ENCODE peak calls at places on chromosomes 7 and 10, in ten cellular contexts. A is HL-60, H is fibroblast of the aortic adventitia, M is astrocyte of the spinal cord, E is coronary artery, O is foreskin fibroblast, U is pancreas, R is stomach, N is PC-3, P is BJ. Y is an unnamed sample.

GRCh38 chr7:159012353-159013069 is 132.2 kb downstream of the VIPR2 start:
- DNase-seq in H (no peak), E (peak; percentile 89), O (no peak), U (peak; percentile 53), N (peak; percentile 67), R (peak; percentile 88), P (no peak), A (peak; percentile 35), M (no peak), Y (no peak)

GRCh38 chr7:26436996-26437547 is 145.4 kb downstream of the SNX10 start:
- DNase-seq in O (no peak), U (no peak), H (no peak), E (no peak), R (no peak), N (no peak), A (no peak), P (no peak), M (no peak), Y (no peak)

GRCh38 chr7:82506702-82507101 is 63.1 kb upstream of the CACNA2D1 start:
- DNase-seq in O (no peak), M (no peak), A (no peak), R (peak; percentile 50), H (no peak), N (no peak), E (no peak), U (no peak), P (no peak), Y (no peak)

GRCh38 chr10:86880971-86881370 is 76.4 kb downstream of the MMRN2 start:
- DNase-seq in M (no peak), A (no peak), U (no peak), H (no peak), N (no peak), P (no peak), E (no peak), R (no peak), O (no peak), Y (no peak)

GRCh38 chr7:136033413-136034031 is 56.4 kb upstream of the MTPN start:
- DNase-seq in R (no peak), P (no peak), N (no peak), O (no peak), M (no peak), A (no peak), E (no peak), H (no peak), U (no peak), Y (no peak)

GRCh38 chr7:22627136-22627535 is 99.9 kb upstream of the IL6 start:
- DNase-seq in E (no peak), A (no peak), U (no peak), N (no peak), H (peak; percentile 97), M (peak; percentile 40), R (no peak), O (no peak), P (no peak), Y (peak; percentile 67)

GRCh38 chr10:124642076-124642710 is 102.0 kb downstream of the FAM53B start:
- DNase-seq in A (no peak), P (no peak), O (no peak), E (no peak), M (no peak), N (no peak), H (no peak), R (no peak), U (no peak), Y (no peak)

GRCh38 chr10:110268442-110268841 is 36.3 kb downstream of the SMNDC1 start:
- DNase-seq in N (no peak), H (peak; percentile 8), A (no peak), O (no peak), P (no peak), R (peak; percentile 54), E (no peak), U (peak; percentile 27), M (no peak), Y (no peak)

GRCh38 chr7:19982841-19983835 is 209.7 kb upstream of the TMEM196 start:
- DNase-seq in M (peak; percentile 82), A (peak; percentile 36), U (peak; percentile 19), N (peak; percentile 69), H (peak; percentile 93), O (peak; percentile 35), P (peak; percentile 7), E (no peak), R (no peak), Y (peak; percentile 83)

GRCh38 chr7:158015403-158016116 is 572.1 kb downstream of the PTPRN2 start:
- DNase-seq in R (peak; percentile 16), M (no peak), A (no peak), E (peak; percentile 29), U (no peak), O (no peak), P (no peak), H (no peak), N (no peak), Y (no peak)

GRCh38 chr10:119460369-119461195 is 81.9 kb downstream of the RGS10 start:
- DNase-seq in A (no peak), H (no peak), P (no peak), O (no peak), M (no peak), R (no peak), E (no peak), N (no peak), U (no peak), Y (no peak)

GRCh38 chr7:140525741-140526140 is 46.4 kb upstream of the MKRN1 start:
- DNase-seq in P (peak; percentile 12), U (no peak), N (peak; percentile 83), O (no peak), E (no peak), M (peak; percentile 79), R (no peak), H (peak; percentile 40), A (peak; percentile 22), Y (no peak)

GRCh38 chr7:132249591-132249971 is 326.7 kb downstream of the PLXNA4 start:
- DNase-seq in O (no peak), E (peak; percentile 52), N (peak; percentile 38), P (no peak), U (no peak), R (peak; percentile 45), M (no peak), A (no peak), H (peak; percentile 15), Y (no peak)

GRCh38 chr7:117122536-117122935 is 169.2 kb downstream of the ST7 start:
- DNase-seq in A (no peak), N (peak; percentile 35), P (no peak), R (no peak), M (no peak), E (no peak), O (no peak), H (no peak), U (no peak), Y (no peak)

GRCh38 chr7:158420591-158421340 is 166.9 kb downstream of the PTPRN2 start:
- DNase-seq in P (no peak), A (no peak), H (no peak), R (no peak), M (no peak), E (no peak), O (no peak), U (no peak), N (no peak), Y (no peak)

GRCh38 chr7:115116773-115117715 is 195.2 kb downstream of the MDFIC start:
- DNase-seq in N (no peak), H (no peak), O (no peak), M (no peak), E (no peak), U (no peak), R (no peak), P (no peak), A (no peak), Y (no peak)

GRCh38 chr7:38681882-38682281 is 50.7 kb upstream of the AMPH start:
- DNase-seq in E (no peak), R (no peak), A (no peak), O (peak; percentile 6), M (no peak), H (peak; percentile 77), U (no peak), N (no peak), P (no peak), Y (no peak)
- H3K4me3 ChIP-seq in E (no peak overlapping the region), R (no peak overlapping the region), A (no peak overlapping the region), O (no peak overlapping the region), M (no peak overlapping the region), H (no peak overlapping the region), U (no peak overlapping the region), N (no peak overlapping the region), P (no peak overlapping the region), Y (no peak overlapping the region)

GRCh38 chr7:70506463-70506862 is 625.5 kb upstream of the GALNT17 start:
- DNase-seq in N (no peak), P (no peak), U (no peak), M (no peak), H (no peak), A (no peak), E (no peak), O (no peak), R (no peak), Y (no peak)
- TF ChIP-seq CTCF in N (no peak), P (no peak), U (no peak), M (no peak), H (no peak), A (no peak), E (no peak), O (no peak), R (no peak), Y (no peak)

DNA sequence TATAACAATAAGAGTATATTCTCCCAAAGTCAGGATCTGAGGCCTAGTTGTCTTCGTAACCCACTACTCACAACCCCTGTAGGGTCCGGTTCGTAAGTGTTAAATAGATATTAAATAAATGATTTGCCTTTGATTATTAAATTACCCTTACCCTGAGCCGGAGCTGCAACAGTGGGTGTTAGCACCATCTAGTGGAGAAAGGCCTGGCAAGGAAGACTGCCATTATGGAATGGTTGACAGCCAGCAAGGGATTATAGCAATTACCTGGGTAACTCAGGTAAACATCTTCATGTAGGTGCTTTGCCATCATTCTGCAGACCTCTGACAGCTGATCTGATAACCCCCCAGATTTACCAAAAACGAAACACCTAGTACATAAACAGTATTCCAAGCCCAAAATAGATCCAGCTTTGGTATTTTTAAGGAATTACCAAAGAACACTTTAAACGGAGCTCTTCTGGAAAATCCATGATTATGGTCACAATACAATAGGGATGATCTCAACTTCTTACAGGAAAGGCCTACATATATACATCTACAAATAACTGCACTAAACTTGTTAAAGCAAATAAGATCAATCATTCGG is 69.8 kb downstream of the HTR7 start:
- DNase-seq in A (no peak), H (peak; percentile 59), O (peak; percentile 19), E (no peak), N (peak; percentile 55), M (peak; percentile 37), P (no peak), R (no peak), U (no peak), Y (no peak)
- H3K4me3 ChIP-seq in A (no peak overlapping the region), H (no peak overlapping the region), O (no peak overlapping the region), E (no peak overlapping the region), N (no peak overlapping the region), M (no peak overlapping the region), P (no peak overlapping the region), R (no peak overlapping the region), U (no peak overlapping the region), Y (no peak overlapping the region)

DNA sequence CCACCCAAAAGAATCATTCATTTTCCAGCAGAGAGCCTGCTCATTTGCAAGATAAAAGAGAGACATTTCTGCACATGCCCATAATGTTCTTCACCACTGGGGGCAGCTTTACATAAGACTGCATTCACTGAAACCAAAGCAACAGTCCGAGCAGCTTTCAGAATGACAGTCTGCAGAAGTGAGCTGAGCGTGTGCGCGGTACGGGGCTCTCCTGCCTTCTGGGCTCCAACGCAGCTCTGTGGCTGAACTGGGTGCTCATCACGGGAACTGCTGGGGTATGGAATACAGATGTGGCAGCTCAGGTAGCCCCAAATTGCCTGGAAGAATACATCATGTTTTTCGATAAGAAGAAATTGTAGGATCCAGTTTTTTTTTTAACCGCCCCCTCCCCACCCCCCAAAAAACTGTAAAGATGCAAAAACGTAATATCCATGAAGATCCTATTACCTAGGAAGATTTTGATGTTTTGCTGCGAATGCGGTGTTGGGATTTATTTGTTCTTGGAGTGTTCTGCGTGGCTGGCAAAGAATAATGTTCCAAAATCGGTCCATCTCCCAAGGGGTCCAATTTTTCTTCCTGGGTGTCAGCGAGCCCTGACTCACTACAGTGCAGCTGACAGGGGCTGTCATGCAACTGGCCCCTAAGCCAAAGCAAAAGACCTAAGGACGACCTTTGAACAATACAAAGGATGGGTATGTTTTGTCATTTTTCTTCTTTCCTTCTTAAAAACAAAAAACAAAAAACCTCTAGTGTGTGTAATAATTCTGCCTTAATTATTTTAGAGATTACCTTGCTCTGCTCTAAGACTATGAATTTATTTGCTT is at the start of gene LRRTM3:
- DNase-seq in U (peak; percentile 38), O (peak; percentile 12), M (peak; percentile 78), R (peak; percentile 44), N (peak; percentile 99), H (peak; percentile 62), A (peak; percentile 43), E (no peak), P (no peak), Y (peak; percentile 69)
- TF ChIP-seq CTCF in U (peak; percentile 58), O (peak; percentile 66), M (peak; percentile 78), R (no peak), N (peak; percentile 99), H (peak; percentile 77), A (peak; percentile 32), E (peak; percentile 57), P (peak; percentile 76), Y (peak; percentile 85)

Y was measured in astrocyte of the cerebellum.